ENCODE peak calls at places on chromosomes 16 and 17, in four cellular contexts. One of them, this sample, is unnamed.

GRCh38 chr16:4070936-4071335 is 45.3 kb downstream of the ADCY9 start:
- DNase-seq in H1: peak; percentile 13
- DNase-seq in HCT116: no peak
- DNase-seq in A549: no peak
- DNase-seq in this sample: no peak

GRCh38 chr16:28136751-28137434 is 73.4 kb upstream of the GSG1L start:
- DNase-seq in HCT116: no peak
- DNase-seq in H1: no peak
- DNase-seq in A549: no peak
- DNase-seq in this sample: no peak

GRCh38 chr17:5651348-5651747 is 67.0 kb upstream of the NLRP1 start:
- DNase-seq in HCT116: no peak
- DNase-seq in H1: no peak
- DNase-seq in A549: no peak
- DNase-seq in this sample: no peak

GRCh38 chr17:69502488-69502887 is 88.0 kb downstream of the MAP2K6 start:
- DNase-seq in H1: no peak
- DNase-seq in A549: no peak
- DNase-seq in HCT116: no peak
- DNase-seq in this sample: no peak

GRCh38 chr17:63446218-63446980 is at the start of gene CYB561:
- DNase-seq in A549: peak; percentile 92
- DNase-seq in HCT116: peak; percentile 46
- DNase-seq in H1: no peak
- DNase-seq in this sample: no peak

GRCh38 chr17:45148183-45149036 is at the start of gene HEXIM1:
- DNase-seq in H1: peak; percentile 100
- DNase-seq in HCT116: peak; percentile 99
- DNase-seq in A549: peak; percentile 99
- DNase-seq in this sample: peak; percentile 99

GRCh38 chr16:79776243-79776884 is 175.8 kb upstream of the MAF start:
- DNase-seq in HCT116: no peak
- DNase-seq in A549: no peak
- DNase-seq in H1: no peak
- DNase-seq in this sample: no peak

GRCh38 chr16:78677332-78677731 is 577.9 kb downstream of the WWOX start:
- DNase-seq in H1: no peak
- DNase-seq in HCT116: no peak
- DNase-seq in A549: no peak
- DNase-seq in this sample: no peak

GRCh38 chr17:35568561-35568960 is 7.9 kb upstream of the SLFN14 start:
- DNase-seq in H1: no peak
- DNase-seq in HCT116: no peak
- DNase-seq in A549: peak; percentile 60
- DNase-seq in this sample: peak; percentile 56

GRCh38 chr17:33015716-33016346 is 24.2 kb downstream of the SPACA3 start:
- DNase-seq in H1: peak; percentile 26
- DNase-seq in A549: no peak
- DNase-seq in HCT116: no peak
- DNase-seq in this sample: no peak

GRCh38 chr17:8041249-8041928 is 2.5 kb downstream of the ALOX15B start:
- DNase-seq in HCT116: peak; percentile 72
- DNase-seq in H1: no peak
- DNase-seq in A549: peak; percentile 81
- DNase-seq in this sample: peak; percentile 85

GRCh38 chr17:60089097-60089844 is 10.6 kb upstream of the HEATR6 start:
- DNase-seq in A549: no peak
- DNase-seq in HCT116: no peak
- DNase-seq in H1: no peak
- DNase-seq in this sample: no peak

GRCh38 chr17:49788443-49789277 is at the start of gene KAT7:
- DNase-seq in A549: peak; percentile 96
- DNase-seq in HCT116: peak; percentile 100
- DNase-seq in H1: peak; percentile 97
- DNase-seq in this sample: peak; percentile 99

GRCh38 chr16:76182092-76182635 is 95.0 kb upstream of the CNTNAP4 start:
- DNase-seq in HCT116: no peak
- DNase-seq in H1: no peak
- DNase-seq in A549: no peak
- DNase-seq in this sample: no peak

GRCh38 chr17:80183581-80184422 is 14.0 kb downstream of the CARD14 start:
- DNase-seq in H1: no peak
- DNase-seq in HCT116: no peak
- DNase-seq in A549: no peak
- DNase-seq in this sample: no peak

GRCh38 chr17:39271546-39271945 is 45.8 kb upstream of the STAC2 start:
- DNase-seq in A549: no peak
- DNase-seq in H1: no peak
- DNase-seq in HCT116: no peak
- DNase-seq in this sample: peak; percentile 24

GRCh38 chr16:68823401-68823800 is 19.9 kb upstream of the TANGO6 start:
- DNase-seq in H1: no peak
- DNase-seq in HCT116: no peak
- DNase-seq in A549: no peak
- DNase-seq in this sample: no peak

GRCh38 chr16:55078699-55079415 is 148.2 kb downstream of the IRX5 start:
- DNase-seq in A549: no peak
- DNase-seq in H1: no peak
- DNase-seq in HCT116: no peak
- DNase-seq in this sample: no peak

GRCh38 chr16:23962001-23962400 is 126.2 kb downstream of the PRKCB start:
- DNase-seq in H1: peak; percentile 29
- DNase-seq in A549: no peak
- DNase-seq in HCT116: no peak
- DNase-seq in this sample: no peak

GRCh38 chr16:10749680-10750035 is 6.0 kb downstream of the NUBP1 start:
- DNase-seq in A549: no peak
- DNase-seq in H1: no peak
- DNase-seq in HCT116: no peak
- DNase-seq in this sample: no peak

GRCh38 chr17:50240876-50241275 is 33.4 kb upstream of the TMEM92 start:
- DNase-seq in A549: no peak
- DNase-seq in HCT116: no peak
- DNase-seq in H1: no peak
- DNase-seq in this sample: no peak

GRCh38 chr16:3774156-3774767 is 56.9 kb upstream of the TRAP1 start:
- DNase-seq in A549: no peak
- DNase-seq in HCT116: no peak
- DNase-seq in H1: no peak
- DNase-seq in this sample: no peak

GRCh38 chr17:35291802-35292201 is 48.9 kb downstream of the SLFN5 start:
- DNase-seq in H1: no peak
- DNase-seq in HCT116: no peak
- DNase-seq in A549: no peak
- DNase-seq in this sample: no peak

GRCh38 chr17:80732268-80732667 is 187.6 kb downstream of the RPTOR start:
- DNase-seq in H1: no peak
- DNase-seq in A549: no peak
- DNase-seq in HCT116: no peak
- DNase-seq in this sample: no peak

GRCh38 chr17:62075308-62075815 is 10.3 kb upstream of the MED13 start:
- DNase-seq in H1: no peak
- DNase-seq in HCT116: no peak
- DNase-seq in A549: no peak
- DNase-seq in this sample: no peak

GRCh38 chr17:74631468-74632195 is 8.1 kb upstream of the CD300E start:
- DNase-seq in HCT116: no peak
- DNase-seq in H1: no peak
- DNase-seq in A549: no peak
- DNase-seq in this sample: peak; percentile 92

GRCh38 chr16:73028721-73029361 is 19.1 kb downstream of the ZFHX3 start:
- DNase-seq in H1: no peak
- DNase-seq in A549: no peak
- DNase-seq in HCT116: no peak
- DNase-seq in this sample: no peak

GRCh38 chr16:75476817-75477216 is 12.3 kb upstream of the TMEM170A start:
- DNase-seq in HCT116: no peak
- DNase-seq in H1: no peak
- DNase-seq in A549: no peak
- DNase-seq in this sample: no peak

GRCh38 chr16:3655030-3655790 is 719 bp downstream of the DNASE1 start:
- DNase-seq in H1: no peak
- DNase-seq in HCT116: no peak
- DNase-seq in A549: no peak
- DNase-seq in this sample: no peak

GRCh38 chr16:75109732-75110243 is 6.8 kb downstream of the LDHD start:
- DNase-seq in H1: no peak
- DNase-seq in HCT116: no peak
- DNase-seq in A549: no peak
- DNase-seq in this sample: peak; percentile 90

GRCh38 chr17:74325743-74326379 is at the start of gene KIF19:
- DNase-seq in H1: peak; percentile 80
- DNase-seq in A549: no peak
- DNase-seq in HCT116: no peak
- DNase-seq in this sample: no peak

GRCh38 chr16:53726625-53727024 is 22.7 kb downstream of the FTO start:
- DNase-seq in H1: no peak
- DNase-seq in A549: no peak
- DNase-seq in HCT116: no peak
- DNase-seq in this sample: no peak

GRCh38 chr17:57138956-57139576 is 54.0 kb downstream of the AKAP1 start:
- DNase-seq in H1: no peak
- DNase-seq in HCT116: no peak
- DNase-seq in A549: no peak
- DNase-seq in this sample: no peak
- H3K4me3 ChIP-seq in H1: no peak overlapping the region
- H3K4me3 ChIP-seq in HCT116: no peak overlapping the region
- H3K4me3 ChIP-seq in A549: no peak overlapping the region
- H3K4me3 ChIP-seq in this sample: no peak overlapping the region

GRCh38 chr17:13462673-13463124 is 139.0 kb downstream of the HS3ST3A1 start:
- DNase-seq in HCT116: no peak
- DNase-seq in H1: no peak
- DNase-seq in A549: no peak
- DNase-seq in this sample: no peak
- TF ChIP-seq CTCF in HCT116: no peak
- TF ChIP-seq CTCF in H1: no peak
- TF ChIP-seq CTCF in A549: no peak
- TF ChIP-seq CTCF in this sample: no peak

DNA sequence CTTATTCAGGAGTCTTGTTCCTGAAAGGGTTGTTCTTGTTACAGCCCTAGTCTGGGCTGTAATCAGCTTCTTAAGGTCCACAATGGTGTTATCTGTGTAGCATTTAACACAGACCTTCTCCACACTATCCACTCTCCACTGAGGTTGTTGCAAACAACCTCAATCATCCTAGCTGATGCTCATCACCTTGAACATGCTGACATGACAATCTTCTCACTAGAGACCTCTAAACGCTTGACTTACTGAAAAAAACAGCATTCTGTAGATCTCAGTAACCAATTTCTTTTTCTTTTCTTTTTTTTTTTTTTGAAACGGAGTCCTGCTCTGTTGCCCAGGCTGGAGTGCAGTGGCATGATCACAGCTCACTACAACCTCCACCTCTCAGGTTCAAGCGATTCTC is 3.6 kb downstream of the TNFRSF17 start:
- DNase-seq in H1: no peak
- DNase-seq in HCT116: no peak
- DNase-seq in A549: no peak
- DNase-seq in this sample: no peak
- TF ChIP-seq MAX in H1: no peak
- TF ChIP-seq MAX in HCT116: no peak
- TF ChIP-seq MAX in A549: no peak
- TF ChIP-seq MAX in this sample: no peak

DNA sequence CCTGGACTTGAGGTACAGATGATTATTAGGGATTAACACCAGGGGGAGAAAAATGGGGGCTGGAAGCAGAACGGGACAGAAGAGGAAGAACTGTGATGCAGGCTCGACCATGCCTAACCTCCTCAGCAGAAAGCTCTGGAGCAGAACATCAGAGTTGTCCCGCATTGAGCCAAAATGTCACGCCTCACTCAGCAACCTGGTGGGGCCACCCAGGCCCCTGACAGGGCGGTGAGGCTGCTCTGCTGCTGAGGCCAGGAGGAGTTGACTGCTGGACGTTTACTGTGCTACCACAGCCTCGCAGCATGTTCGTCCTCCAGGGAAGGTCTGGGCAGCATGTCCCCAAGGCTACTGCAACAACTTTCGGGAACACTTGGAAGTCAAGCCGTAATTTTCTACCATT is 6.5 kb upstream of the ULK2 start:
- DNase-seq in HCT116: no peak
- DNase-seq in A549: no peak
- DNase-seq in H1: no peak
- DNase-seq in this sample: no peak
- H3K4me3 ChIP-seq in HCT116: no peak overlapping the region
- H3K4me3 ChIP-seq in A549: no peak overlapping the region
- H3K4me3 ChIP-seq in H1: no peak overlapping the region
- H3K4me3 ChIP-seq in this sample: no peak overlapping the region

This sample was measured in NB4.